ENCODE peak calls at places on chromosomes 3 and 15, in eight cellular contexts. I is amygdala; P is AG08396; H is natural killer cell; Q is activated naive CD8-positive, alpha-beta T cell treated with anti-CD3 and anti-CD28 coated beads, Interleukin-2, amount 10 ng/mL, durations not matched to agents 7 days and 5 days; Y is pons; D is EH; T is neural crest cell. N is an unnamed sample.

GRCh38 chr15:73981761-73982222 is 10.3 kb downstream of the STOML1 start:
- DNase-seq in I (no peak), P (no peak), H (no peak), Q (no peak), Y (no peak), D (no peak), T (no peak), N (no peak)

GRCh38 chr15:81239190-81239589 is 42.5 kb downstream of the IL16 start:
- DNase-seq in I (no peak), P (no peak), H (no peak), Q (no peak), Y (no peak), D (peak; percentile 6), T (no peak), N (peak; percentile 53)

GRCh38 chr3:114451561-114452018 is 157.8 kb downstream of the TIGIT start:
- DNase-seq in I (no peak), P (no peak), H (no peak), Q (no peak), Y (peak; percentile 93), D (peak; percentile 68), T (no peak), N (peak; percentile 78)

GRCh38 chr3:66938338-66938963 is 59.7 kb upstream of the KBTBD8 start:
- DNase-seq in I (no peak), P (peak; percentile 52), H (no peak), Q (no peak), Y (peak; percentile 85), D (peak; percentile 63), T (peak; percentile 54), N (peak; percentile 48)

GRCh38 chr3:186519021-186519658 is 25.0 kb downstream of the CRYGS start:
- DNase-seq in I (no peak), P (no peak), H (peak; percentile 37), Q (peak; percentile 36), Y (no peak), D (no peak), T (no peak), N (no peak)

GRCh38 chr3:14223595-14223994 is 45.0 kb downstream of the LSM3 start:
- DNase-seq in I (no peak), P (no peak), H (no peak), Q (no peak), Y (no peak), D (no peak), T (no peak), N (no peak)

GRCh38 chr15:28894631-28895030 is 8.9 kb downstream of the APBA2 start:
- DNase-seq in I (no peak), P (no peak), H (no peak), Q (no peak), Y (no peak), D (no peak), T (no peak), N (no peak)

GRCh38 chr3:128745742-128746141 is 19.8 kb downstream of the RAB7A start:
- DNase-seq in I (no peak), P (no peak), H (no peak), Q (no peak), Y (no peak), D (no peak), T (no peak), N (no peak)

GRCh38 chr3:27900316-27900715 is 178.2 kb upstream of the EOMES start:
- DNase-seq in I (no peak), P (no peak), H (peak; percentile 32), Q (no peak), Y (no peak), D (no peak), T (no peak), N (no peak)

GRCh38 chr3:64399205-64399800 is 174.0 kb upstream of the PRICKLE2 start:
- DNase-seq in I (no peak), P (peak; percentile 55), H (no peak), Q (no peak), Y (peak; percentile 69), D (peak; percentile 75), T (peak; percentile 47), N (peak; percentile 50)

GRCh38 chr15:91945385-91945784 is 91.9 kb downstream of the SLCO3A1 start:
- DNase-seq in I (no peak), P (no peak), H (no peak), Q (no peak), Y (no peak), D (no peak), T (no peak), N (no peak)

GRCh38 chr3:42421818-42422796 is 11.7 kb upstream of the LYZL4 start:
- DNase-seq in I (no peak), P (no peak), H (no peak), Q (no peak), Y (no peak), D (no peak), T (no peak), N (no peak)